ENCODE peak calls at places on chromosomes 3 and 15, in eight cellular contexts. J is cardiac muscle cell, S is heart right ventricle, O is GM20000, E is cardiac fibroblast, V is endothelial cell, Q is fibroblast of lung, Z is Panc1. K is an unnamed sample.

GRCh38 chr3:46874430-46874829 is 3.1 kb upstream of the PTH1R start:
- DNase-seq in J (peak), S (peak), O (no peak), E (no peak), V (no peak), Q (no peak), Z (no peak), K (no peak)

GRCh38 chr3:183210862-183211341 is 42.2 kb upstream of the B3GNT5 start:
- DNase-seq in J (no peak), S (peak), O (no peak), E (no peak), V (no peak), Q (no peak), Z (no peak), K (no peak)

GRCh38 chr15:85381850-85382751 is 1.7 kb downstream of the AKAP13 start:
- DNase-seq in J (no peak), S (no peak), O (no peak), E (peak), V (no peak), Q (no peak), Z (no peak), K (no peak)

GRCh38 chr15:50864876-50865275 is 43.6 kb upstream of the AP4E1 start:
- DNase-seq in J (no peak), S (no peak), O (no peak), E (no peak), V (no peak), Q (no peak), Z (no peak), K (no peak)

GRCh38 chr3:22372292-22372949 is 621.4 kb upstream of the ZNF385D start:
- DNase-seq in J (peak), S (no peak), O (no peak), E (peak), V (peak), Q (no peak), Z (no peak), K (peak)

GRCh38 chr15:55319537-55320325 is 709 bp downstream of the PIGB start:
- DNase-seq in J (peak), S (no peak), O (peak), E (peak), V (no peak), Q (peak), Z (no peak), K (no peak)

GRCh38 chr15:51132384-51133139 is 37.9 kb upstream of the TNFAIP8L3 start:
- DNase-seq in J (peak), S (peak), O (peak), E (peak), V (peak), Q (peak), Z (peak), K (no peak)

GRCh38 chr15:51600114-51600513 is 22.5 kb downstream of the DMXL2 start:
- DNase-seq in J (no peak), S (no peak), O (no peak), E (peak), V (no peak), Q (no peak), Z (no peak), K (no peak)

GRCh38 chr3:24802614-24803013 is 308.0 kb upstream of the THRB start:
- DNase-seq in J (no peak), S (no peak), O (no peak), E (no peak), V (no peak), Q (no peak), Z (no peak), K (no peak)

GRCh38 chr3:58625196-58625595 is 41.4 kb downstream of the FAM3D start:
- DNase-seq in J (peak), S (no peak), O (no peak), E (no peak), V (no peak), Q (no peak), Z (no peak), K (no peak)

DNA sequence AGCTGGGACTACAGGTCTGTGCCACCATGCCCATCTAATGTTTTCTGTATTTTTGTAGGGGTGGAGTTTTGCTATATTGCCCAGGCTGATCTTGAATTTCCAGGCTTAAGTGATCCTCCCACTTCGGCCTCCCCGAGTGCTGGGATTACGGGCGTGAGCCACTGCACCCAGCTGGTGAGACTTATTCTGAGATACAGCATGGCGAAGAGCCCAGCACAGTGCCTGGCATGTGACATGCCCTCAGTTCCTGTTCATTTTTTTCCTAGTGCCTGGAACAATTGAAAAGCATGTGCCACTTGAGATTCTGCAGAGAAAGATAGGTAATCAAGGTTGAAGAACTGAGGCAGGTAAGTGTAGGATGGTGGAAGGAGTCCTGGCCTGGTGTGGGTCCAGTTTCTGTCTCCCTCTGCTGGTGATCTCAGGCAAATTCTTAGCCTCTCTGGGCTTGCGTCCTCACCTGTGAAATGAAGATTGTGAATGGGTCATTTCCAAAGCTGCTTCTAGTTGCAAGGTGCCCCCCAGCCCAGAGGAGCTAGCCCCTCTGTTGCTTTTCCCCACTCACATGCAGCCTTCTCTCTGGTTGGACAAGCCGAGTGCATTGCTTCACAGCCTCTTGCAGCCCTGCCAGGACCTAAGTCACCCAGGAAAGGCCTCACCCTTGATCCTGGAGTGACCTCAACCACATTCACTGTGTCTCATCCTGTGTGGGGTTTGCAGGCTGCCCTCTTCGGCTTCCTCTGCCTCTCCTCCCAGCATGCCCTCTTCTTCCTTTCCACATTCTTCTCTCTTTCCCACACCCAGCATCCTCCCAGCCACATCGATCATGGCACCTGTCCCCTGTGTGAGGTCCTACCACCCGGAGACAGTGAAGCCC is 4.3 kb upstream of the RHCG start:
- DNase-seq in J (no peak), S (no peak), O (no peak), E (no peak), V (no peak), Q (no peak), Z (no peak), K (no peak)
- TF ChIP-seq CTCF in J (peak), S (no peak), O (no peak), E (peak), V (peak), Q (no peak), Z (peak), K (peak)

DNA sequence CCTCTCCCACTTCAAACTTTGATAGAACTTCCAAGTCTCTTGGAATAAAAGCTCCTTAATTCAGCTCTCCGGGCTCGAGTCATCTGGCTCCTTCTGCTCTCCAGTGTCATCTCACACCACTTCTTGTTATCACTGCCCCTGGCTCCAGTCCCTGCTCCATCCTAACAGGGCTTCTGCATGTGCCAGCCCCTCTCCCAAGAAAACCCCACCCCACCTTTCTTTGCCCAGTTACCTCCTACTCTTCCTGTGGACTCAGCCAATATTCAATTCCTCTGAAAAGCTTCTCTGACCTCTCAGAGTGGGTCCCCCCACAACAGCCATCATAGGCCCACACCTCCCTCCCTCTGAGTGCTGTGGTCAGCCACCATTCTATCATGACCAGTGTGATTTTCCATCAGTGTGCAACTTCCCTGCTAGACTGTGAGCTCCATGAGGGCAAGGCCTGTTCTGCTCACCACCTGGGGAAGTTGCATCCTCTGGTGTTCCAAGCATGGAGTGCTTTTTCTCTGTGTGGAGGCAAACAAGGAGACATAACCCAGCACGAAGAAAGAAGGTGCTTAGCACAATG is 71.6 kb downstream of the ADCY5 start:
- DNase-seq in J (no peak), S (no peak), O (no peak), E (no peak), V (no peak), Q (no peak), Z (no peak), K (no peak)
- TF ChIP-seq CTCF in J (no peak), S (no peak), O (no peak), E (no peak), V (no peak), Q (no peak), Z (no peak), K (no peak)

GRCh38 chr3:128781164-128781563 is 55.2 kb downstream of the RAB7A start:
- DNase-seq in J (no peak), S (no peak), O (no peak), E (no peak), V (no peak), Q (no peak), Z (no peak), K (no peak)
- TF ChIP-seq CTCF in J (no peak), S (no peak), O (no peak), E (no peak), V (no peak), Q (no peak), Z (no peak), K (no peak)

DNA sequence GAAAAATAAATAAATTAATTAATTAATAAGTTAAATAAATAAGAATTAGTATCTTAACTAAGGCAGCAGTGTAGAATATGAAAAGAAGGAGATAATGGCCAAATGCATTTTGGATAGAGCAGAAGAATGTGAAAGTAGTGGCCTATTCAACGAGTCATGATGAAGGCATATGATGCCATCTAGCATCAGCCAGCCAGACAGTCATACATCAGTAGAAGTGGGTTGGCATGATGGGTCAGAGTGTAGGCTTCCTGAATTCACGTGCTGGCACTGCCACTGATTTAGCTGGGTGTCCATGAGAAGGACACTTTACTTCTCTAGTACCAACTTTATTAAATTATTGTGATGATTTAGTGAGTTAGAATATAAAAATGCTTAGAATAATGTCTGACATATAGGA is 256.1 kb upstream of the ARPP21 start:
- DNase-seq in J (no peak), S (no peak), O (no peak), E (peak), V (no peak), Q (no peak), Z (no peak), K (no peak)
- TF ChIP-seq CTCF in J (no peak), S (no peak), O (no peak), E (no peak), V (no peak), Q (no peak), Z (no peak), K (no peak)

DNA sequence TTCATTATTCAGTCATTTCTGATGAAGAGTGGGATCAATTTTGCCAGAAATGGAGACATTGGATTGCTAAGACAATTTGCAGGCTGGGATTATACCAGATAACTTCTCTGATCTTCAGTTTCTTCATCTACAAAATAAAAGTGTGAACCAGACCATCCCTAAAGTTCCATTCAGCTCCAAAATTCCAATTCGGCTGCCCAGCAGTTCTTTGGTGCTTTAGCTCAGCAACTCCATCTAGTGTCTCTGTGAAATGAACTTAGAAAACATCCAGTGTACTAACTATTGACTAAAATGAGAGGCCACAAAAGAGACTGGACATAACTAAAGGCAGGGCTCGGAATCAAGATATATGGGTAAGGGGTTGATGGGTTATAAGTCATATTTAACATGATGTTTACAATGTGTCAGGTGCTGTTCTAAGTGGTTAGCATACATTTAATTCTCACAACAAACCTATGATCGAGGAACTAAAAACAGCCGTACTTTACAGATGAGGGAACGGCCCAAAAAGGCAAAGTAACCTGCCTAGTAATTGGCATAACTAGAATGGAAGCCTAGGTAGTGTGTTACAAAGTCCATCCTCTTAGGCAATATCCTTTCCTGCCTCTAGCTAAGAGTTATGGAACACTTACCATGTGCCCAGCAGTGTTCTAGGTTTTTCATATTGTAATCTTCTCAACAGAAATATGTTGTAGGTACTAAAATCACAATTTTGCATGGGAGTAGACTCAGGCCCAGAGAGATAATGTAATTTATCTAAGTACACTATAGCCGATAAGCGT is 17.0 kb downstream of the THAP10 start:
- DNase-seq in J (peak), S (peak), O (no peak), E (peak), V (no peak), Q (peak), Z (no peak), K (no peak)
- TF ChIP-seq CTCF in J (peak), S (peak), O (no peak), E (peak), V (no peak), Q (peak), Z (peak), K (peak)

GRCh38 chr3:44235604-44236484 is 5.8 kb upstream of the TOPAZ1 start:
- DNase-seq in J (peak), S (peak), O (peak), E (peak), V (peak), Q (peak), Z (peak), K (peak)
- TF ChIP-seq CTCF in J (peak), S (peak), O (peak), E (peak), V (peak), Q (peak), Z (peak), K (peak)

GRCh38 chr3:188217681-188218080 is 63.7 kb downstream of the LPP start:
- DNase-seq in J (no peak), S (no peak), O (no peak), E (no peak), V (no peak), Q (no peak), Z (no peak), K (no peak)
- TF ChIP-seq CTCF in J (no peak), S (no peak), O (no peak), E (no peak), V (no peak), Q (no peak), Z (no peak), K (no peak)

K was measured in progenitor cell of endocrine pancreas.